ENCODE peak calls at places on chromosomes 16 and 17, in five cellular contexts. R is HCT116, P is GM23248, Y is neural progenitor cell, X is PC-3. V is an unnamed sample. For H3K27me3, the result is how much of the 10 kb centered on the place peaks cover.

GRCh38 chr16:17224859-17225258 is 245.9 kb downstream of the XYLT1 start:
- DNase-seq in R (no peak), P (peak), Y (no peak), X (no peak), V (peak)

GRCh38 chr16:11202260-11203091 is 53.5 kb downstream of the SOCS1 start:
- DNase-seq in R (no peak), P (peak), Y (peak), X (no peak), V (no peak)

GRCh38 chr17:33686171-33686570 is 393.1 kb upstream of the ASIC2 start:
- DNase-seq in R (no peak), P (no peak), Y (no peak), X (no peak), V (no peak)

GRCh38 chr16:70665113-70665694 is 18.8 kb downstream of the IL34 start:
- DNase-seq in R (no peak), P (no peak), Y (no peak), X (no peak), V (peak)

GRCh38 chr16:22685162-22685830 is 128.7 kb upstream of the HS3ST2 start:
- DNase-seq in R (no peak), P (peak), Y (no peak), X (no peak), V (peak)

GRCh38 chr17:59335685-59336084 is 4.2 kb downstream of the YPEL2 start:
- DNase-seq in R (no peak), P (no peak), Y (no peak), X (no peak), V (no peak)

GRCh38 chr16:12318661-12319463 is 342.3 kb downstream of the SNX29 start:
- DNase-seq in R (no peak), P (peak), Y (no peak), X (no peak), V (no peak)

GRCh38 chr16:49260956-49261530 is 20.6 kb downstream of the CBLN1 start:
- DNase-seq in R (no peak), P (no peak), Y (no peak), X (no peak), V (no peak)

GRCh38 chr16:4518281-4518680 is 20.3 kb downstream of the CDIP1 start:
- DNase-seq in R (no peak), P (no peak), Y (no peak), X (no peak), V (no peak)

GRCh38 chr17:82593590-82594087 is 54.6 kb downstream of the WDR45B start:
- DNase-seq in R (no peak), P (peak), Y (no peak), X (no peak), V (no peak)

GRCh38 chr16:17374668-17375255 is 96.0 kb downstream of the XYLT1 start:
- DNase-seq in R (no peak), P (no peak), Y (no peak), X (no peak), V (no peak)

GRCh38 chr16:82062645-82063058 is 27.6 kb downstream of the HSD17B2 start:
- DNase-seq in R (no peak), P (peak), Y (no peak), X (no peak), V (peak)

GRCh38 chr17:67575325-67575724 is 142.4 kb upstream of the NOL11 start:
- DNase-seq in R (no peak), P (no peak), Y (no peak), X (no peak), V (no peak)

GRCh38 chr17:57935833-57936807 is 19.1 kb downstream of the CUEDC1 start:
- DNase-seq in R (no peak), P (peak), Y (peak), X (peak), V (no peak)

GRCh38 chr17:34146440-34147043 is 108.5 kb upstream of the CCL2 start:
- DNase-seq in R (no peak), P (no peak), Y (peak), X (peak), V (peak)

GRCh38 chr16:28845173-28846079 is 722 bp downstream of the TUFM start:
- DNase-seq in R (peak), P (peak), Y (peak), X (peak), V (peak)

GRCh38 chr17:65556014-65556909 is 5.2 kb downstream of the AXIN2 start:
- DNase-seq in R (peak), P (peak), Y (peak), X (peak), V (peak)

GRCh38 chr17:40909755-40910154 is 24.7 kb upstream of the KRT20 start:
- DNase-seq in R (no peak), P (peak), Y (no peak), X (peak), V (peak)

GRCh38 chr16:10655415-10655977 is 39.2 kb downstream of the TEKT5 start:
- DNase-seq in R (no peak), P (no peak), Y (no peak), X (peak), V (no peak)

GRCh38 chr16:82882982-82883863 is 256.5 kb downstream of the CDH13 start:
- DNase-seq in R (no peak), P (no peak), Y (no peak), X (no peak), V (no peak)

GRCh38 chr17:45248132-45248936 is 13.6 kb downstream of the SPATA32 start:
- DNase-seq in R (no peak), P (no peak), Y (peak), X (peak), V (peak)

GRCh38 chr17:3845361-3845753 is 689 bp downstream of the NCBP3 start:
- DNase-seq in R (no peak), P (peak), Y (no peak), X (no peak), V (peak)

GRCh38 chr17:28474035-28474640 is 694 bp downstream of the SLC13A2 start:
- DNase-seq in R (no peak), P (no peak), Y (no peak), X (no peak), V (no peak)

GRCh38 chr17:80874866-80875445 is 116.7 kb upstream of the CHMP6 start:
- DNase-seq in R (no peak), P (no peak), Y (no peak), X (no peak), V (no peak)

GRCh38 chr16:87602821-87603683 is 744 bp downstream of the JPH3 start:
- DNase-seq in R (no peak), P (peak), Y (peak), X (no peak), V (no peak)

GRCh38 chr16:1125471-1125870 is 27.4 kb upstream of the CACNA1H start:
- DNase-seq in R (peak), P (peak), Y (peak), X (peak), V (peak)

DNA sequence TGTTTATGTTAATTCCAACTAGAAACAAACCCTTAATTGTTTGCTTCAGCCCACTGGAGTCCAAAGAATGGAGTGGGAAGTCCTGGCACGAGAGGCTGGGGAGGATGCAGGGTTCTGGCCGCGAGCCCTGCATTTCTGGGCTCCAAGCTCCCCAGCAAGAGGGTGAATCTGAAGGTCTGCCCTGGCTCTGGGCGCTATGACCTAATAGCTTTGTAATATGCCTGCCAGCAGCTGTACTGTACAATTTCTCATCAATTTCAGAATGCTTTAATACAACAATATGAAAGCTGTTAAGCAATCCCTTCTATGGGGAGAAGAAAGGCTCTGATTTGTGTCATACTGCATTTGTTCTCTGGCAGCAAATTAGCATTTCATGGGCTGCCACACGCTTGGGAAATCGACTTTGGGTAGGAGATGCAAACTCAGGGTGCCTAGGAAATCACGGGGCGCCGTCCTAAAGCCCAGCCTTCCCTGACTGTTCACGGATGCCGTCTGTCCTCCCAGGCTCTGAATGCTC is 43.8 kb downstream of the NDEL1 start:
- DNase-seq in R (no peak), P (peak), Y (no peak), X (no peak), V (no peak)
- TF ChIP-seq EZH2phosphoT487 in R (no peak), P (no peak), Y (no peak), X (no peak), V (no peak)

GRCh38 chr17:72119963-72120877 is 600 bp upstream of the SOX9 start:
- DNase-seq in R (peak), P (peak), Y (peak), X (peak), V (peak)

GRCh38 chr17:72117470-72117747 is 3.4 kb upstream of the SOX9 start:
- DNase-seq in R (no peak), P (no peak), Y (no peak), X (no peak), V (no peak)

GRCh38 chr17:72119280-72119962 is 1.4 kb upstream of the SOX9 start:
- DNase-seq in R (no peak), P (no peak), Y (no peak), X (no peak), V (no peak)

GRCh38 chr17:72117748-72118587 is 2.9 kb upstream of the SOX9 start:
- DNase-seq in R (no peak), P (peak), Y (peak), X (no peak), V (no peak)

GRCh38 chr17:72118588-72119279 is 2.1 kb upstream of the SOX9 start:
- DNase-seq in R (peak), P (peak), Y (peak), X (peak), V (peak)
- H3K27me3 ChIP-seq in R (under half), P (under half), Y (half or more), X (under half), V (half or more)

DNA sequence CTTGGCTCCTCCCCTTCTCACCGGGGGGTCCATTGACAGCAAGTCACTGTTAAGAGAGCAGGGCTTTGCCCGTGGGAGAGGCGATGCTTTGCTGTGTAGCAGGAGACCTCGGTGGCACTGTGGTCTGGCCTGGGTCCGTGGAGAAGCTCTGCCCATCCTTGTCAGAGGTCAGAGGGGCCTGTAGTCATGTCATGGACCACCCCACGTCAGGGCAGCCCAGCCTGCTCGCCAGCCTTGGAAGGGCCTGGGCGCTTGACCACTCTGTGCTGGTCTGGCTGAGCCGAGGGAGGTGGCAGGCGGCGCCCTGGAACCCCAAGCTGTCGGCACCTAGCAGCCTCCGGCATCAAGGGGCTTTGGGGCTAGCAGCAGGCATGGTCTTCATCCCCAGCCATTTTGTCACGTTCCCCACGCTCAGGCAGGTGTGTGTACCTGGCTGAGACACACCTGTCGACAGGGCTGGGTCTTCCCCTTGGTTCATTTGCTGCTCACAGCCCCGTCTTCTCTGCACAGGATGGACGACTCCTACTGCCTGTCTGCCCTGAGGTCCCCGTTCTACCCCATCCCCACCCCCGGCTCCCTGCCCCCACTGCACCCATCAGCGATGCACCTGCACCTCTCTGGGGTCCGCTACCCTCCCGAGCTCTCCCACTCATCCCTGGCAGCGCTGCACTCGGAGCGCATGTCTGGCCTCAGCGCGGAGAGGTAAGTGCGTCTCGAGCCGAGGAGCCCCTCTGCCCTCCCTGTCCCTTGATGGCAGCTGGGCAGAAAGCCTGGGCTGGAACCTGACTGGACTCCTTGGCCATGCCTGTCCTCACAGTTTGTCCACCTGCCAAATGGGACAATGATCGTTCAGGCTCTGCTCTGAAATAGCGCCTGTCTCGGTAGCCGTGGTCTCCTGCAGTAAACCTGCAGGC is 33.3 kb downstream of the GINS2 start:
- DNase-seq in R (no peak), P (no peak), Y (no peak), X (no peak), V (no peak)
- H3K4me3 ChIP-seq in R (no peak), P (no peak), Y (no peak), X (no peak), V (no peak)

GRCh38 chr16:46739934-46740333 is 8.2 kb downstream of the MYLK3 start:
- DNase-seq in R (no peak), P (no peak), Y (no peak), X (no peak), V (no peak)

GRCh38 chr16:46732561-46732960 is 15.6 kb downstream of the MYLK3 start:
- DNase-seq in R (no peak), P (no peak), Y (no peak), X (no peak), V (no peak)

GRCh38 chr16:46733319-46733830 is 14.8 kb downstream of the MYLK3 start:
- DNase-seq in R (no peak), P (no peak), Y (no peak), X (no peak), V (no peak)

GRCh38 chr16:46736695-46737094 is 11.4 kb downstream of the MYLK3 start:
- DNase-seq in R (no peak), P (peak), Y (no peak), X (no peak), V (no peak)

GRCh38 chr16:46737621-46738214 is 10.4 kb downstream of the MYLK3 start:
- DNase-seq in R (no peak), P (no peak), Y (no peak), X (no peak), V (no peak)
- TF ChIP-seq EZH2phosphoT487 in R (no peak), P (no peak), Y (no peak), X (no peak), V (no peak)

GRCh38 chr17:75542728-75543336 is 17.3 kb downstream of the LLGL2 start:
- DNase-seq in R (no peak), P (no peak), Y (no peak), X (no peak), V (no peak)

GRCh38 chr17:75544250-75544649 is 18.8 kb downstream of the LLGL2 start:
- DNase-seq in R (no peak), P (no peak), Y (no peak), X (no peak), V (no peak)

GRCh38 chr17:75539969-75540729 is 14.7 kb downstream of the LLGL2 start:
- DNase-seq in R (no peak), P (no peak), Y (no peak), X (no peak), V (no peak)

GRCh38 chr17:75540923-75541503 is 15.5 kb downstream of the LLGL2 start:
- DNase-seq in R (no peak), P (no peak), Y (no peak), X (no peak), V (no peak)

GRCh38 chr17:75542184-75542583 is 16.7 kb downstream of the LLGL2 start:
- DNase-seq in R (no peak), P (no peak), Y (no peak), X (no peak), V (no peak)
- H3K27me3 ChIP-seq in R (under half), P (under half), Y (under half), X (under half), V (under half)

V was measured in hepatocyte.